ENCODE peak calls at places on chromosomes 2 and 18, in six cellular contexts. One of them, this sample, is unnamed.

GRCh38 chr18:12839057-12839525 is 44.9 kb downstream of the PTPN2 start:
- DNase-seq in GM12865: peak; percentile 75
- DNase-seq in heart left ventricle: no peak
- DNase-seq in CD8-positive, alpha-beta T cell: no peak
- DNase-seq in spleen: no peak
- DNase-seq in testis: no peak
- DNase-seq in this sample: no peak

GRCh38 chr18:10985689-10986088 is 163.7 kb downstream of the PIEZO2 start:
- DNase-seq in GM12865: no peak
- DNase-seq in heart left ventricle: no peak
- DNase-seq in CD8-positive, alpha-beta T cell: no peak
- DNase-seq in spleen: no peak
- DNase-seq in testis: no peak
- DNase-seq in this sample: no peak

GRCh38 chr2:14424478-14425390 is 207.8 kb upstream of the LRATD1 start:
- DNase-seq in GM12865: no peak
- DNase-seq in heart left ventricle: no peak
- DNase-seq in CD8-positive, alpha-beta T cell: no peak
- DNase-seq in spleen: no peak
- DNase-seq in testis: no peak
- DNase-seq in this sample: no peak

GRCh38 chr2:20781656-20782265 is 41.1 kb downstream of the LDAH start:
- DNase-seq in GM12865: peak; percentile 52
- DNase-seq in heart left ventricle: no peak
- DNase-seq in CD8-positive, alpha-beta T cell: no peak
- DNase-seq in spleen: no peak
- DNase-seq in testis: no peak
- DNase-seq in this sample: peak; percentile 49

GRCh38 chr2:96088340-96089335 is 27.7 kb downstream of the ADRA2B start:
- DNase-seq in GM12865: no peak
- DNase-seq in heart left ventricle: no peak
- DNase-seq in CD8-positive, alpha-beta T cell: no peak
- DNase-seq in spleen: peak; percentile 51
- DNase-seq in testis: no peak
- DNase-seq in this sample: peak; percentile 1

GRCh38 chr18:34222396-34223163 is 2.1 kb downstream of the NOL4 start:
- DNase-seq in GM12865: peak; percentile 70
- DNase-seq in heart left ventricle: peak; percentile 32
- DNase-seq in CD8-positive, alpha-beta T cell: no peak
- DNase-seq in spleen: peak; percentile 70
- DNase-seq in testis: peak; percentile 14
- DNase-seq in this sample: peak; percentile 73

GRCh38 chr2:68971591-68972231 is 2.7 kb upstream of the GKN1 start:
- DNase-seq in GM12865: no peak
- DNase-seq in heart left ventricle: no peak
- DNase-seq in CD8-positive, alpha-beta T cell: no peak
- DNase-seq in spleen: no peak
- DNase-seq in testis: no peak
- DNase-seq in this sample: no peak

GRCh38 chr2:174573621-174574081 is 24.0 kb downstream of the WIPF1 start:
- DNase-seq in GM12865: no peak
- DNase-seq in heart left ventricle: no peak
- DNase-seq in CD8-positive, alpha-beta T cell: no peak
- DNase-seq in spleen: peak; percentile 86
- DNase-seq in testis: no peak
- DNase-seq in this sample: no peak

GRCh38 chr2:106547104-106547503 is 59.9 kb downstream of the CD8B2 start:
- DNase-seq in GM12865: no peak
- DNase-seq in heart left ventricle: no peak
- DNase-seq in CD8-positive, alpha-beta T cell: no peak
- DNase-seq in spleen: no peak
- DNase-seq in testis: no peak
- DNase-seq in this sample: no peak

GRCh38 chr2:190766581-190766980 is 114.0 kb upstream of the GLS start:
- DNase-seq in GM12865: no peak
- DNase-seq in heart left ventricle: no peak
- DNase-seq in CD8-positive, alpha-beta T cell: no peak
- DNase-seq in spleen: no peak
- DNase-seq in testis: no peak
- DNase-seq in this sample: no peak

GRCh38 chr2:85353876-85354285 is 447 bp downstream of the RETSAT start:
- DNase-seq in GM12865: peak; percentile 22
- DNase-seq in heart left ventricle: peak; percentile 72
- DNase-seq in CD8-positive, alpha-beta T cell: no peak
- DNase-seq in spleen: no peak
- DNase-seq in testis: peak; percentile 34
- DNase-seq in this sample: peak; percentile 12

GRCh38 chr2:172571245-172571644 is 15.4 kb downstream of the PDK1 start:
- DNase-seq in GM12865: no peak
- DNase-seq in heart left ventricle: no peak
- DNase-seq in CD8-positive, alpha-beta T cell: no peak
- DNase-seq in spleen: no peak
- DNase-seq in testis: no peak
- DNase-seq in this sample: no peak

GRCh38 chr2:105754011-105754410 is 9.3 kb downstream of the NCK2 start:
- DNase-seq in GM12865: peak; percentile 71
- DNase-seq in heart left ventricle: no peak
- DNase-seq in CD8-positive, alpha-beta T cell: no peak
- DNase-seq in spleen: no peak
- DNase-seq in testis: no peak
- DNase-seq in this sample: no peak

GRCh38 chr2:242075163-242075562 is 205.6 kb downstream of the RTP5 start:
- DNase-seq in GM12865: no peak
- DNase-seq in heart left ventricle: no peak
- DNase-seq in CD8-positive, alpha-beta T cell: no peak
- DNase-seq in spleen: no peak
- DNase-seq in testis: peak; percentile 56
- DNase-seq in this sample: no peak

GRCh38 chr2:21836261-21836660 is 712.5 kb downstream of the TDRD15 start:
- DNase-seq in GM12865: no peak
- DNase-seq in heart left ventricle: no peak
- DNase-seq in CD8-positive, alpha-beta T cell: no peak
- DNase-seq in spleen: no peak
- DNase-seq in testis: no peak
- DNase-seq in this sample: no peak

GRCh38 chr2:231930601-231931281 is 4.5 kb upstream of the NPPC start:
- DNase-seq in GM12865: no peak
- DNase-seq in heart left ventricle: peak; percentile 78
- DNase-seq in CD8-positive, alpha-beta T cell: no peak
- DNase-seq in spleen: peak; percentile 42
- DNase-seq in testis: peak; percentile 10
- DNase-seq in this sample: no peak

GRCh38 chr18:45248240-45248903 is 366.9 kb upstream of the SLC14A2 start:
- DNase-seq in GM12865: no peak
- DNase-seq in heart left ventricle: peak; percentile 57
- DNase-seq in CD8-positive, alpha-beta T cell: no peak
- DNase-seq in spleen: no peak
- DNase-seq in testis: peak; percentile 32
- DNase-seq in this sample: no peak

GRCh38 chr2:219434468-219434717 is 250 bp upstream of the SPEG start:
- DNase-seq in GM12865: no peak
- DNase-seq in heart left ventricle: no peak
- DNase-seq in CD8-positive, alpha-beta T cell: no peak
- DNase-seq in spleen: peak; percentile 55
- DNase-seq in testis: no peak
- DNase-seq in this sample: no peak

GRCh38 chr2:219435701-219436100 is 1.1 kb downstream of the SPEG start:
- DNase-seq in GM12865: no peak
- DNase-seq in heart left ventricle: peak; percentile 31
- DNase-seq in CD8-positive, alpha-beta T cell: no peak
- DNase-seq in spleen: no peak
- DNase-seq in testis: no peak
- DNase-seq in this sample: no peak

GRCh38 chr2:219434718-219435525 is at the start of gene SPEG:
- DNase-seq in GM12865: no peak
- DNase-seq in heart left ventricle: peak; percentile 64
- DNase-seq in CD8-positive, alpha-beta T cell: no peak
- DNase-seq in spleen: peak; percentile 55
- DNase-seq in testis: no peak
- DNase-seq in this sample: peak; percentile 59

GRCh38 chr2:219436491-219436890 is 1.8 kb downstream of the SPEG start:
- DNase-seq in GM12865: no peak
- DNase-seq in heart left ventricle: peak; percentile 13
- DNase-seq in CD8-positive, alpha-beta T cell: no peak
- DNase-seq in spleen: no peak
- DNase-seq in testis: no peak
- DNase-seq in this sample: no peak

GRCh38 chr2:219433666-219434467 is 776 bp upstream of the SPEG start:
- DNase-seq in GM12865: peak; percentile 27
- DNase-seq in heart left ventricle: peak; percentile 56
- DNase-seq in CD8-positive, alpha-beta T cell: no peak
- DNase-seq in spleen: peak; percentile 31
- DNase-seq in testis: no peak
- DNase-seq in this sample: peak; percentile 83
- TF ChIP-seq CTCF in GM12865: peak; percentile 29
- TF ChIP-seq CTCF in heart left ventricle: peak; percentile 44
- TF ChIP-seq CTCF in CD8-positive, alpha-beta T cell: no peak
- TF ChIP-seq CTCF in spleen: no peak
- TF ChIP-seq CTCF in testis: no peak
- TF ChIP-seq CTCF in this sample: peak; percentile 61

DNA sequence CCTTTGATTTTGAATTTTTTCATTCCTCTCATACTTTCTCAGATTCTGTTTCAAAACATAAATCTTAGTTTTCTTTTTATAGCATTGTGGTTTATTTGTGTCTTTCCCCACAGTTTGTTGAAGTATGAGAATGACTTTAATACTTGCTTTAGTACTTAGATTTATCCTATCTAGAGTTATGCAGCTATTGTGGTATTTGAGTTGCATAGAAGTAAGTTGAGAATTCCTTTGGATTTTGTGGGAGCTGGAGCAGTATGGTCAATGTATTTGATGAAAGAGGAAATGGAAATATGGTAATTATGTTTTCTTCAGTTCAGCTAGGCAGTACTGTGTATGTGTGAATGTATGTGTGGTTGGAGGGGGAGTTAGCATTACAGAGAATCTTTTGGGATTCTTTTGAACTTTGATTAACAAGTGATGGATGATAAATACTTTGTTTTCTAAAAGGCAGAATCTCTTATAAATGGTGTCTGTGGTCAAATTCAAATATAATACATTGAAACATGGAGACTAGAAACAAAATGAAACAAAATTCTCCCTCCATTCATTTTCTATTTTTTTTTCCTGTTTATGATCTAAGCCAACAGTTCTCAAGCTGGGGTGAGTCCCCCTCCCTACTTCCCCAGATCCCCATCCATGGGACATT is 3.0 kb downstream of the ACVR2A start:
- DNase-seq in GM12865: no peak
- DNase-seq in heart left ventricle: no peak
- DNase-seq in CD8-positive, alpha-beta T cell: no peak
- DNase-seq in spleen: no peak
- DNase-seq in testis: no peak
- DNase-seq in this sample: no peak
- H3K4me3 ChIP-seq in GM12865: no peak overlapping the region
- H3K4me3 ChIP-seq in heart left ventricle: no peak overlapping the region
- H3K4me3 ChIP-seq in CD8-positive, alpha-beta T cell: no peak overlapping the region
- H3K4me3 ChIP-seq in spleen: no peak overlapping the region
- H3K4me3 ChIP-seq in testis: no peak overlapping the region
- H3K4me3 ChIP-seq in this sample: no peak overlapping the region

DNA sequence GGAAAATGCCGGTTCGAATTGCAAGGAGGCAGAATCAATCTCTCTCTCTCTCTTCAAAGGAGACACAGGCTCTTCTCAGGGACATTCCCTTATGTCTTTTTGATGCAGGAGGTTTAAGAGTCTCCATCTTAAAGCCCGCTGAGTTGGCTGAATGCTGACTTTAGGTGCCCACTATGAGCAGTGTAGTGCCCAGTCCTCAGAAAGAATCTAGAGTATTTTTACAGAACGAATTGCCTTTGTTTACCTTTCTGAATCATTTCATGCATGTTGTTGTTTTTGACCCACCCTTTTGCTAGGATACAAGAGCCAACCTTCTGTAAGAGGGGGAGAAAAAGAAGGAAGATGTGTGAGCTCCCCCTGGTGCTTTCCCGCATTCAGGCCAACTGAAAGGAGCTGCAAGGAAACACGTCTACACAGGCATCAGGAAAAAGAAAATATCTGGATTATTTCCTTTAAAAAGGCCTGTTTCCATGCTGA is 193.5 kb upstream of the TCF4 start:
- DNase-seq in GM12865: peak; percentile 27
- DNase-seq in heart left ventricle: peak; percentile 39
- DNase-seq in CD8-positive, alpha-beta T cell: no peak
- DNase-seq in spleen: no peak
- DNase-seq in testis: peak; percentile 77
- DNase-seq in this sample: peak; percentile 72
- TF ChIP-seq CTCF in GM12865: peak; percentile 33
- TF ChIP-seq CTCF in heart left ventricle: peak; percentile 66
- TF ChIP-seq CTCF in CD8-positive, alpha-beta T cell: no peak
- TF ChIP-seq CTCF in spleen: peak; percentile 37
- TF ChIP-seq CTCF in testis: peak; percentile 74
- TF ChIP-seq CTCF in this sample: peak; percentile 80

GRCh38 chr18:46332956-46333355 is 228.8 kb downstream of the HAUS1 start:
- DNase-seq in GM12865: no peak
- DNase-seq in heart left ventricle: peak; percentile 51
- DNase-seq in CD8-positive, alpha-beta T cell: no peak
- DNase-seq in spleen: peak; percentile 80
- DNase-seq in testis: peak; percentile 18
- DNase-seq in this sample: peak; percentile 62

GRCh38 chr18:46332286-46332801 is 228.2 kb downstream of the HAUS1 start:
- DNase-seq in GM12865: no peak
- DNase-seq in heart left ventricle: no peak
- DNase-seq in CD8-positive, alpha-beta T cell: no peak
- DNase-seq in spleen: peak; percentile 52
- DNase-seq in testis: no peak
- DNase-seq in this sample: no peak

GRCh38 chr18:46334200-46334553 is 230.0 kb downstream of the HAUS1 start:
- DNase-seq in GM12865: no peak
- DNase-seq in heart left ventricle: no peak
- DNase-seq in CD8-positive, alpha-beta T cell: no peak
- DNase-seq in spleen: no peak
- DNase-seq in testis: peak; percentile 16
- DNase-seq in this sample: no peak

GRCh38 chr18:46335551-46336059 is 231.4 kb downstream of the HAUS1 start:
- DNase-seq in GM12865: no peak
- DNase-seq in heart left ventricle: no peak
- DNase-seq in CD8-positive, alpha-beta T cell: no peak
- DNase-seq in spleen: peak; percentile 57
- DNase-seq in testis: peak; percentile 27
- DNase-seq in this sample: peak; percentile 80

DNA sequence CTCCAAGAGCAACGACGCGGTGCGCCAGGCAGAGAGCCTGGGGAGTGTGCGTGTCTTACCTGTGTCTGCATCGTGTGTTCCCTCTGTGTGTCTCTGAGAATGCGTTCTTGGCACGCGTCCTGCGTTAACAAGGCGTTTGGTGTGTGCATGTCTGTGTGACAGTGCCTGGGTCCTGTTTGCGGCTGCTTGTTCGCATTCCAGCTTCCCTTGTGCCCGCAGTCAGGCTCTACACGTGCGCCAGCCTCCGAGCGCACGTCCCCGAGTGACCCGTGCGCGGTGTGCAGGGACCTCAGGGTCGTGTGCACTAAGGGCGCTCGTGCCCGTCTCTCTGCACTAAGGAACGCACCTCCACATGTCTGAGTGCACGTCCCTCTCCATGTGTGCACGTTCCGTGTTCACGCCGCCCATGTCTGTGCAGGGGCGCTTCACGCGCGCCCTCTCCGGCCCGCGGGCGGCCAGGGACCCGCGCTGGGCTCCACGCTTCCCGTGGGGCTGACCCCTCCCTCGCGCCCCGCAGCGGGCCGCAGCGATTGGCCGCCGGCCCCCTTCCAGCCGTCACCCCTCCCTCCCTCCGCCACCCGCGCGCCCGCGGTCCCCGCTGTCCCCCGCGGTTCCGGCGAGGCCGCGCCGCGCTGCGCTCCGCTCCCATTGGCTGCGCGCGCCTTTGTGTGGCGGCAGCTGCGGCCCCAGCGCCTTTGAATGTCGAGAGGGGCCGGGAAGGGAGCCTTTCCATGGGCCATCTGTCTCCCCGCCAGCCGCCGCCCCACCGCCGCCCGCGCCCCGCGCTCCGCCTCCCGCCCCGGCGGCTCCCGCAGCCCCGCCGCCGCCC is 229.4 kb downstream of the HAUS1 start:
- DNase-seq in GM12865: no peak
- DNase-seq in heart left ventricle: peak; percentile 64
- DNase-seq in CD8-positive, alpha-beta T cell: no peak
- DNase-seq in spleen: peak; percentile 80
- DNase-seq in testis: peak; percentile 30
- DNase-seq in this sample: peak; percentile 86
- H3K4me3 ChIP-seq in GM12865: no peak overlapping the region
- H3K4me3 ChIP-seq in heart left ventricle: peak overlapping the region; percentile 70
- H3K4me3 ChIP-seq in CD8-positive, alpha-beta T cell: no peak overlapping the region
- H3K4me3 ChIP-seq in spleen: peak overlapping the region; percentile 43
- H3K4me3 ChIP-seq in testis: peak overlapping the region; percentile 45
- H3K4me3 ChIP-seq in this sample: peak overlapping the region; percentile 98